ENCODE peak calls at places on chromosome 6, in four cellular contexts. J, G, C and W are unnamed samples. For H3K36me3, the result is how much of the 10 kb centered on the place peaks cover.

GRCh38 chr6:128754658-128755256 is 128.2 kb upstream of the LAMA2 start:
- DNase-seq in J (no peak), G (no peak), C (no peak), W (no peak)

GRCh38 chr6:85641916-85642773 is 541 bp downstream of the SYNCRIP start:
- DNase-seq in J (peak), G (peak), C (peak), W (peak)

GRCh38 chr6:44271914-44272313 is 1.7 kb downstream of the TMEM151B start:
- DNase-seq in J (no peak), G (no peak), C (no peak), W (no peak)

GRCh38 chr6:69953491-69953890 is 87.1 kb downstream of the COL19A1 start:
- DNase-seq in J (no peak), G (no peak), C (no peak), W (no peak)

GRCh38 chr6:7886132-7886531 is 24.5 kb downstream of the TXNDC5 start:
- DNase-seq in J (no peak), G (no peak), C (no peak), W (no peak)

GRCh38 chr6:1202201-1202600 is 109.7 kb upstream of the FOXQ1 start:
- DNase-seq in J (no peak), G (no peak), C (no peak), W (no peak)

GRCh38 chr6:120468486-120468885 is 865.8 kb downstream of the TBC1D32 start:
- DNase-seq in J (no peak), G (no peak), C (no peak), W (no peak)

GRCh38 chr6:82622461-82622860 is 258.8 kb downstream of the TPBG start:
- DNase-seq in J (no peak), G (no peak), C (no peak), W (no peak)

GRCh38 chr6:168100011-168100802 is 21.2 kb upstream of the FRMD1 start:
- DNase-seq in J (no peak), G (no peak), C (no peak), W (no peak)

GRCh38 chr6:11217360-11218076 is 14.9 kb downstream of the NEDD9 start:
- DNase-seq in J (no peak), G (no peak), C (no peak), W (no peak)

GRCh38 chr6:11218827-11219826 is 13.3 kb downstream of the NEDD9 start:
- DNase-seq in J (peak), G (no peak), C (no peak), W (no peak)

GRCh38 chr6:11218477-11218826 is 14.0 kb downstream of the NEDD9 start:
- DNase-seq in J (no peak), G (no peak), C (no peak), W (no peak)

GRCh38 chr6:11215773-11216172 is 16.7 kb downstream of the NEDD9 start:
- DNase-seq in J (peak), G (no peak), C (no peak), W (no peak)

DNA sequence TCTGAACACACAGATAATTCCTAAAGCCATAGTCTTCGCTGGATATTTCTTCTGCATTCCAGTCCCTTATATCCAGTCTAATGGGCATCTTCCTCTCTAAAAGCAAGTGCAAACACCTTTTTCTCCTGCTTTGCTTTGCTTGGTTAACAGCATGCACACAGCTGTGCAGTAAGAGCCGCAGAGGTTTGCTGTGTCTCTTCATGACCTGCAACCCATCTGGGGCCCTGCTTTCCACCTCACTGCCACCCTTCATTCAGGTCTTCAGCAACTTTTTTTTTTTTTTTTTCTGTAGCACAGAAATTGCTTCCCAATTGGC is 14.4 kb downstream of the NEDD9 start:
- DNase-seq in J (no peak), G (no peak), C (no peak), W (no peak)
- H3K36me3 ChIP-seq in J (under half), G (under half), C (under half), W (under half)

DNA sequence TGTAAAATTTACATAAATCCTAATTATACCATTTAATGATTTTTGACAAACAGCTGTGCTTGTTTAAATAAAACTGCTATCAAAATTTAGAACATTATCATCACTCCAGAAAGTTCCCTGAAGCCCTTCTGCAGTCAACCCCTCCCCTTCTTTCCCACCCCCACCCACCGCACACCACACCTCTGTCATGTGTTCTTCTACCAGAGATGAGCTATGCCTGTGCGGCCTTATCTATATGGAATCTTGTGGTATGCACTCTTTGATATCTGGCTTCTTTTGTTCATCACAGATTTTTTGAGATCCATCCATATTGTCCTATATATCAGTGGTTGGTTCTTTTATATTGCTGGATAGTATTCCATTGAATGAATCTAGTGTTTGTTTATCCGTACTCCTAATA is 7.2 kb downstream of the MYLIP start:
- DNase-seq in J (no peak), G (peak), C (no peak), W (no peak)
- H3K4me3 ChIP-seq in J (no peak), G (no peak), C (no peak), W (peak)

DNA sequence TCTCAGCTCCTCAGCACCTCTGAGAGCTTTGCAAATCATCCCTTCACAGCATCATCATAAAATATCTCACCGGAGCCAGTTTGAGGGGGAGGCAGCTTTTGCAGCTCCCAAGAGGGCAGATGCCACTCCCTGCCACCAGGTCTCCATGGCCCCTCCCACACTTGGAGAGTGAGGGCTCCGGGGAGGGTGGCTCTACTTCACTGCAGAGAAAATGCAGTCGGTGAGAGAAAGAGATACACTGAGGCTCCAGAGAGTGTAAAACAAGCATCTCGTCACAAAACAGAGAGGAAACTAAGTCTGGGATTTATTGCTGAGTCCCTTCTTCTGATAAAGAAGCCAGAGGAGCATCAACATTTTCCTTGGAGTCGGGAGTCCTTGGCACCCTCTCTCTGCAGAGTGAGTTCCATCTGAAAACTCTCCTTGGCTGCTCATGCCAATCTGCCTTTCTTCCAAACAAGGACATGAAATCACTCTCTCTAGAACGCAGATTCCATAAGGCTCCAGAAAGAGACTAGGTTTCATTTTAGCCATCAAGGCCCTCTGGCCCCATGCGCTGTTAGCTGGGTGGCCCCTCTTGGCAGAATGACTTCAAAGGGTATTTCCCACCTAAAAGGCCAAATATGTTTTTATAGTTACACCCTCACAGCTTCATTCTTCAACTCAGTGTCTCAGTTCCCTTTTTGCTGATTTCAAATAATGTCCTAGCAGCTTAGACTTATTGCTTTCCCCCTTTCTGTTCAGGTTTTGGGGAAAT is 70.6 kb upstream of the F13A1 start:
- DNase-seq in J (no peak), G (no peak), C (no peak), W (peak)
- H2AFZ ChIP-seq in J (no peak), G (no peak), C (no peak), W (peak)

DNA sequence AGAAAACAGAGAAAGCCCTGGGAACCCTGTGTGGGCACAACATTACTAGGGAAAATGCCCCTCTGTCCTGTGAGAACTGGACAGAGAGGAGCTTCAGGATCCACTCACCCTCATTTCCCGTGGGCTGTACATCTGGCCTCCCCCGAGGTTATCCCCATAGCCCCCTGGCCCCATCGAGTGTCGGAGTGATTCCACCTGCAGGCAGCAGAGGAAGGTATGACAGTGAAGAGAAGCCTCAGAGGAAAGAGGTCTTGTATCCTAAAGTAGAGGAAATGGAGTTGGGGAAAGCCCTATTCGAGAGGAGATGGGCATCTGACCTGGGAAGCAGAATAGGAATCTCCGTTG is 2.4 kb upstream of the AGER start:
- DNase-seq in J (no peak), G (no peak), C (no peak), W (no peak)
- H3K36me3 ChIP-seq in J (under half), G (half or more), C (under half), W (half or more)

DNA sequence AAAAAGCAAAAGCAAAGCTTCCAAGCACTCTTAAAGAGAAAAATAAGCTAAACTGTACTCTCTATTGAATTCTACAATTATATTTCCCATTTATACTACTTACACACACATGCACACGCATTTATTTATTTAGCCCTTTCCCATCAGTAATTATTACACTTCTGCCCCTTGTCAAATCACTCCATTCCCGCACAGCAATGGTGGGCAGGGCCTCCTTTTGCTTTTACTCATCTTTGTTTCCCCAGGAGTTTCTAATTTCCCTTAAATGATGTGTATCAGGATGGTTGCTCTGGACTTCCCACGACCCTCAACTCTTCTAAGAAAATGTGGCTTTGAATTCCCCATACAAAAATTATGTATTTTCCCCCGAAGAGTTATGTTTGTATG is 19.9 kb downstream of the PXT1 start:
- DNase-seq in J (no peak), G (no peak), C (no peak), W (no peak)
- H3K4me3 ChIP-seq in J (peak), G (peak), C (peak), W (peak)

DNA sequence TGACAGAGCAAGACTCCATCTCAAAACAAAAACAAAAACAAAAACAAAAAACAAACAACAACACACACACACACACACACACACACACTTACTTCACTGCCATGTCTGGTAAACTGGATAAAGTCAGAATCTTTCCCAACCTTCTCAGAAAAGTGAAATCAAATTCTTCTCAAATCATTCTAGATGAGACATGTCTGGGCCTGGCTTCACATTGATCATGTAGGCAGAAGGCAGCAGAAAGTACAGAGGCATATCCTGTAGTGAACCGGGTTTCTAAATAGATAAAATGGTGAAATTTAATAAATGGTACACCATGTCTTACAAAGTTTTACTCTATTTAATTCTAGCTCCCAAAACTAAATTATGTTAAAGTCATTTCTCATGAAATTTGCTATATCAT is 14.9 kb upstream of the MRS2 start:
- DNase-seq in J (no peak), G (no peak), C (no peak), W (no peak)
- H2AFZ ChIP-seq in J (no peak), G (no peak), C (peak), W (no peak)

GRCh38 chr6:157909282-157909664 is 72.4 kb upstream of the SYNJ2 start:
- DNase-seq in J (no peak), G (no peak), C (no peak), W (peak)

GRCh38 chr6:157908369-157909281 is 73.0 kb upstream of the SYNJ2 start:
- DNase-seq in J (no peak), G (no peak), C (no peak), W (no peak)

GRCh38 chr6:157911278-157911677 is 70.4 kb upstream of the SYNJ2 start:
- DNase-seq in J (no peak), G (no peak), C (no peak), W (no peak)

GRCh38 chr6:157911786-157912185 is 69.9 kb upstream of the SYNJ2 start:
- DNase-seq in J (no peak), G (no peak), C (no peak), W (no peak)

DNA sequence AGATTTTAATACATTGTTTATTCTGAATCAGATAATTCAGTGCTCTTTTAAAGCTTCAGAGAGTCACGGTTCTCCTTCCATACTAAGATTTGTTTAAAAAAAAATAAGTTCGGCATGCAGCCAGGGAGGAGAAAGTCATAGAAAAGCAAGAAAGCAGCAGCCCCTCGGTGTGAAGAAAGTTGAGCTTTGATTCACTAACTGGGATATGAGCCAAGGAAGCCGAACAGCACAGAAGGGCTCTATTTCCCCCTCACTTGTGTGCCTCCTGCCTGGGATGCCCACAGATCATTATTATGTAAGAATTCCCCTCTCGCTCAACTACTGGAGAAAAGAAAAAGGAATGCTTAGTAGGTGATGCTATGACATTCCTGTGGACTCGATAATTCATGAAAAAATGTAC is 69.3 kb upstream of the SYNJ2 start:
- DNase-seq in J (peak), G (no peak), C (peak), W (no peak)
- H3K36me3 ChIP-seq in J (under half), G (under half), C (half or more), W (under half)

GRCh38 chr6:169424149-169424804 is 170.6 kb upstream of the THBS2 start:
- DNase-seq in J (no peak), G (no peak), C (peak), W (no peak)
- H3K4me3 ChIP-seq in J (no peak), G (no peak), C (no peak), W (no peak)

GRCh38 chr6:37130704-37131103 is 39.2 kb upstream of the PIM1 start:
- DNase-seq in J (peak), G (no peak), C (peak), W (no peak)

GRCh38 chr6:37134622-37135191 is 35.2 kb upstream of the PIM1 start:
- DNase-seq in J (peak), G (no peak), C (peak), W (no peak)

GRCh38 chr6:37131104-37131959 is 38.6 kb upstream of the PIM1 start:
- DNase-seq in J (peak), G (no peak), C (peak), W (no peak)

GRCh38 chr6:37127961-37128862 is 41.7 kb upstream of the PIM1 start:
- DNase-seq in J (peak), G (no peak), C (peak), W (no peak)

GRCh38 chr6:37131960-37132253 is 38.0 kb upstream of the PIM1 start:
- DNase-seq in J (no peak), G (no peak), C (no peak), W (no peak)
- H2AFZ ChIP-seq in J (no peak), G (no peak), C (no peak), W (no peak)